ENCODE peak calls at places on chromosomes 12 and 14, in five cellular contexts. H, L, E, Y and M are unnamed samples.

GRCh38 chr14:51507556-51508511 is 143.9 kb upstream of the FRMD6 start:
- DNase-seq in H (peak), L (no peak), E (no peak), Y (no peak), M (no peak)

GRCh38 chr14:104650057-104650980 is 39.1 kb upstream of the INF2 start:
- DNase-seq in H (peak), L (peak), E (peak), Y (peak), M (peak)

GRCh38 chr12:2750185-2750584 is 44.6 kb upstream of the FKBP4 start:
- DNase-seq in H (no peak), L (no peak), E (no peak), Y (no peak), M (no peak)

GRCh38 chr12:6958609-6959375 is 7.6 kb downstream of the PTPN6 start:
- DNase-seq in H (no peak), L (no peak), E (no peak), Y (no peak), M (peak)

GRCh38 chr12:11981174-11981733 is 89.5 kb upstream of the BCL2L14 start:
- DNase-seq in H (no peak), L (no peak), E (no peak), Y (no peak), M (peak)

GRCh38 chr12:116609715-116610114 is 50.5 kb downstream of the MAP1LC3B2 start:
- DNase-seq in H (no peak), L (peak), E (no peak), Y (peak), M (peak)

GRCh38 chr14:44914849-44915248 is 46.9 kb downstream of the KLHL28 start:
- DNase-seq in H (no peak), L (peak), E (no peak), Y (no peak), M (no peak)

GRCh38 chr12:108855284-108856169 is 1.9 kb downstream of the SSH1 start:
- DNase-seq in H (no peak), L (no peak), E (no peak), Y (peak), M (peak)

GRCh38 chr12:52275686-52276085 is 1.2 kb downstream of the KRT86 start:
- DNase-seq in H (no peak), L (no peak), E (no peak), Y (no peak), M (no peak)

GRCh38 chr14:104135904-104136471 is 2.4 kb upstream of the KIF26A start:
- DNase-seq in H (no peak), L (no peak), E (no peak), Y (no peak), M (no peak)

GRCh38 chr12:62466018-62466595 is 519 bp upstream of the MON2 start:
- DNase-seq in H (no peak), L (peak), E (no peak), Y (peak), M (peak)

GRCh38 chr12:111767362-111768158 is 827 bp downstream of the ALDH2 start:
- DNase-seq in H (peak), L (peak), E (no peak), Y (no peak), M (no peak)

GRCh38 chr14:34098045-34098984 is 147.4 kb upstream of the EGLN3 start:
- DNase-seq in H (peak), L (peak), E (no peak), Y (peak), M (peak)

GRCh38 chr14:21025374-21026151 is 702 bp upstream of the NDRG2 start:
- DNase-seq in H (no peak), L (no peak), E (no peak), Y (peak), M (no peak)

GRCh38 chr12:44088647-44089046 is 252.8 kb downstream of the TMEM117 start:
- DNase-seq in H (no peak), L (no peak), E (no peak), Y (no peak), M (no peak)

GRCh38 chr14:66117600-66117999 is 368.6 kb upstream of the CCDC196 start:
- DNase-seq in H (peak), L (peak), E (no peak), Y (no peak), M (no peak)

GRCh38 chr12:53191096-53191884 is 10.6 kb upstream of the CSAD start:
- DNase-seq in H (no peak), L (no peak), E (no peak), Y (no peak), M (no peak)

GRCh38 chr12:78963439-78964222 is 99.1 kb downstream of the SYT1 start:
- DNase-seq in H (no peak), L (no peak), E (no peak), Y (no peak), M (no peak)

GRCh38 chr12:1848146-1848545 is 27.8 kb downstream of the LRTM2 start:
- DNase-seq in H (no peak), L (no peak), E (no peak), Y (no peak), M (no peak)

GRCh38 chr12:4355843-4356327 is 23.6 kb downstream of the FGF23 start:
- DNase-seq in H (peak), L (peak), E (peak), Y (peak), M (peak)

GRCh38 chr12:91620949-91621348 is 438.3 kb upstream of the DCN start:
- DNase-seq in H (no peak), L (no peak), E (no peak), Y (no peak), M (no peak)

GRCh38 chr14:75612157-75612556 is 33.7 kb downstream of the FLVCR2 start:
- DNase-seq in H (no peak), L (no peak), E (no peak), Y (no peak), M (no peak)

GRCh38 chr12:12704593-12705230 is 8.7 kb upstream of the GPR19 start:
- DNase-seq in H (peak), L (peak), E (no peak), Y (peak), M (peak)

GRCh38 chr14:102029956-102030355 is 56.9 kb downstream of the HSP90AA1 start:
- DNase-seq in H (no peak), L (no peak), E (no peak), Y (no peak), M (no peak)

GRCh38 chr14:56143025-56143424 is 24.8 kb downstream of the PELI2 start:
- DNase-seq in H (no peak), L (no peak), E (no peak), Y (no peak), M (no peak)

GRCh38 chr14:68320495-68320894 is 472.4 kb downstream of the ZFP36L1 start:
- DNase-seq in H (no peak), L (no peak), E (no peak), Y (no peak), M (no peak)

GRCh38 chr12:12874014-12874413 is 17.3 kb upstream of the GPRC5A start:
- DNase-seq in H (no peak), L (no peak), E (no peak), Y (no peak), M (peak)

GRCh38 chr12:45244561-45245348 is 28.9 kb downstream of the ANO6 start:
- DNase-seq in H (no peak), L (no peak), E (no peak), Y (no peak), M (peak)

GRCh38 chr12:278046-278445 is 15.4 kb upstream of the SLC6A13 start:
- DNase-seq in H (no peak), L (no peak), E (no peak), Y (no peak), M (no peak)

GRCh38 chr14:79254069-79254775 is 957.1 kb downstream of the DIO2 start:
- DNase-seq in H (no peak), L (no peak), E (no peak), Y (no peak), M (no peak)

GRCh38 chr12:44728566-44728965 is 147.5 kb downstream of the NELL2 start:
- DNase-seq in H (no peak), L (no peak), E (no peak), Y (no peak), M (no peak)

GRCh38 chr14:61252354-61253063 is 28.6 kb downstream of the TMEM30B start:
- DNase-seq in H (peak), L (peak), E (peak), Y (peak), M (peak)

GRCh38 chr14:68377459-68377858 is 415.4 kb downstream of the ZFP36L1 start:
- DNase-seq in H (peak), L (peak), E (no peak), Y (peak), M (peak)

GRCh38 chr12:24463392-24463791 is 485.5 kb downstream of the BCAT1 start:
- DNase-seq in H (no peak), L (no peak), E (no peak), Y (no peak), M (no peak)

GRCh38 chr12:8662592-8662991 is at the start of gene MFAP5:
- DNase-seq in H (no peak), L (no peak), E (no peak), Y (no peak), M (no peak)

GRCh38 chr14:24272442-24272841 is 1.0 kb upstream of the RABGGTA start:
- DNase-seq in H (no peak), L (no peak), E (no peak), Y (no peak), M (no peak)

GRCh38 chr14:97994020-97994531 is 1196.9 kb downstream of the VRK1 start:
- DNase-seq in H (no peak), L (no peak), E (no peak), Y (no peak), M (no peak)

DNA sequence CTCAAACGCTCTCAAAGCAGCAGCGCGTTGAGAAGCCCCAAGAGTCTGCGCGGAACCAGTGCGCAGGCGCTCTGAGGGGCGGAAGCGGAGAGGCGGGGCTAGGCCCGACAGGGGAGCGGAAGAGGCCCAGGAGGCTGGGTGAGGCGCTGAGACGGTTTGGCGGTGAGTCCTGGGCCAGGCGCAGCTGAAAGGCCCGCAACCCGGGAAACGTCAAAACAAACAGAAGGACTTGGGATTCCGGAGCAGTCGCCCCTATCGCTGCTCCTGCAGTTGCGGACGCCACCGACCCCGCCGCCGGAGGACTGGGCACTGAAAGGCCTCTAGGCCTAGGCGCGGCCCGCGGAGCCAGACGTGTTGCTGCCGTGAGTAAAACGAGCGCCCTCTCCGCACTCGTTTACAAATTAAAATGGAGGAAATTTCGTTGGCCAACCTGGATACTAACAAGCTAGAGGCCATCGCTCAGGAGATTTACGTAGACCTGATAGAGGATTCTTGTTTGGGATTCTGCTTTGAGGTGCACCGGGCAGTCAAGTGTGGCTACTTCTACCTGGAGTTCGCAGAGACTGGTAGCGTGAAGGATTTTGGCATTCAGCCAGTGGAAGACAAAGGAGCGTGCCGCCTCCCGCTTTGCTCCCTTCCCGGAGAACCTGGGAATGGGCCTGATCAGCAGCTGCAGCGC is at the start of gene ATXN7L3B:
- DNase-seq in H (peak), L (peak), E (peak), Y (peak), M (peak)
- TF ChIP-seq POLR2A in H (peak), L (peak), E (peak), Y (peak), M (peak)

GRCh38 chr12:67302162-67302561 is 33.0 kb downstream of the CAND1 start:
- DNase-seq in H (no peak), L (no peak), E (no peak), Y (no peak), M (no peak)

GRCh38 chr12:67306712-67307111 is 37.6 kb downstream of the CAND1 start:
- DNase-seq in H (no peak), L (no peak), E (no peak), Y (no peak), M (no peak)

GRCh38 chr12:67299936-67300335 is 30.8 kb downstream of the CAND1 start:
- DNase-seq in H (no peak), L (no peak), E (no peak), Y (no peak), M (no peak)

GRCh38 chr12:67305544-67305943 is 36.4 kb downstream of the CAND1 start:
- DNase-seq in H (no peak), L (no peak), E (no peak), Y (no peak), M (no peak)
- TF ChIP-seq CTCF in H (no peak), L (no peak), E (no peak), Y (no peak), M (no peak)

GRCh38 chr14:69652942-69653680 is 41.7 kb downstream of the SUSD6 start:
- DNase-seq in H (no peak), L (no peak), E (no peak), Y (peak), M (peak)
- TF ChIP-seq MAX in H (no peak), L (no peak), E (no peak), Y (no peak), M (no peak)

GRCh38 chr12:113104953-113105510 is 30.5 kb downstream of the RASAL1 start:
- DNase-seq in H (no peak), L (no peak), E (no peak), Y (no peak), M (no peak)
- TF ChIP-seq POLR2A in H (no peak), L (no peak), E (no peak), Y (no peak), M (no peak)

GRCh38 chr14:90730367-90730766 is 85.9 kb downstream of the TTC7B start:
- DNase-seq in H (no peak), L (no peak), E (no peak), Y (no peak), M (no peak)

GRCh38 chr14:90722590-90722989 is 93.6 kb downstream of the TTC7B start:
- DNase-seq in H (no peak), L (no peak), E (no peak), Y (no peak), M (peak)

GRCh38 chr14:90727082-90727481 is 89.1 kb downstream of the TTC7B start:
- DNase-seq in H (no peak), L (no peak), E (no peak), Y (no peak), M (no peak)

GRCh38 chr14:90728951-90729350 is 87.3 kb downstream of the TTC7B start:
- DNase-seq in H (no peak), L (no peak), E (no peak), Y (no peak), M (no peak)

GRCh38 chr14:90726656-90727055 is 89.6 kb downstream of the TTC7B start:
- DNase-seq in H (no peak), L (peak), E (no peak), Y (no peak), M (no peak)
- TF ChIP-seq CTCF in H (no peak), L (no peak), E (no peak), Y (no peak), M (no peak)

GRCh38 chr12:104742551-104742961 is 215.5 kb downstream of the SLC41A2 start:
- DNase-seq in H (no peak), L (no peak), E (no peak), Y (no peak), M (no peak)
- TF ChIP-seq MAX in H (no peak), L (no peak), E (no peak), Y (no peak), M (no peak)

GRCh38 chr14:105843444-105844046 is 317.2 kb downstream of the TMEM121 start:
- DNase-seq in H (no peak), L (no peak), E (no peak), Y (no peak), M (no peak)

GRCh38 chr14:105846312-105846711 is 319.9 kb downstream of the TMEM121 start:
- DNase-seq in H (no peak), L (no peak), E (no peak), Y (no peak), M (no peak)

GRCh38 chr14:105845725-105846309 is 319.4 kb downstream of the TMEM121 start:
- DNase-seq in H (no peak), L (no peak), E (no peak), Y (no peak), M (no peak)

GRCh38 chr14:105844047-105844630 is 317.8 kb downstream of the TMEM121 start:
- DNase-seq in H (no peak), L (no peak), E (no peak), Y (no peak), M (no peak)

DNA sequence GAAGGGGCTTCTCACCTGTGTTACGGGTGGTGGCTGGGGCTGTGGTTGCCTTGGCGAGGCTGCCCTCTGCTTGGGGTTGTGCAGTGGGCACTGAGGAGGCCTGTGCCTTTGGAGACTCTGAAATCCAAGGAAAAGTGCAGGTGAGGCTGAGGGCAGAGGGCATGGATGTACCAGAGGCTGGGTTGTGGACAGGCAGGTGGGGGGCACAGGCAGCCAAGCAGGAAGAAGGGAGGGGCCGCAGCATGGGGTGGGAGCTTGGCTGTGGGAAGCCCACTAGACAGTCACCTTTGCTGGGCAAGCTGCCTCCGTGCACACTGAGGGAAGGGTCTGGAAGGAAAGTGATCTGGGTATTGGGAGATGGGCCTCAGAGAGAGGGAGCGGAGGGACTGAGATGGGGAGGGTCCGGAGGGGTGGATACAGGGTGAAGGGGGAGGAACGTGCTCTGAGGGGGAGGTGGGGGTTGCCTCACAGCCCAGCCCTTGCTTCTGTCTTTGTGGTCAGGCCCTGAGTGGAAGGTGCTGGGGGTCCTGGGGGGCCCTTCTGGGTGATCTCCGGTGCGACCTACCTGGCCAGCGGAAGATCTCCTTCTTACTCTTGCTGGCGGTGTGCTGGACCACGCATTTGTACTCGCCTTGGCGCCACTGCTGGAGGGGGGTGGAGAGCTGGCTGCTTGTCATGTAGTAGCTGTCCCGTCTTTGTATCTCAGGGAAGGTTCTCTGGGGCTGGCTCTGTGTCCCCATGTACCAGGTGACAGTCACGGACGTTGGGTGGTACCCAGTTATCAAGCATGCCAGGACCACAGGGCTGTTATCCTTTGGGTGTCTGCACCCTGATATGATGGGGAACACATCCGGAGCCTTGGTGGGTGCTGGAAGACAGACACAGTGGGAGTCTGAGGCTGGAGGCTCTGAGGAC is 318.7 kb downstream of the TMEM121 start:
- DNase-seq in H (no peak), L (no peak), E (no peak), Y (no peak), M (no peak)
- TF ChIP-seq POLR2A in H (no peak), L (no peak), E (no peak), Y (no peak), M (no peak)

DNA sequence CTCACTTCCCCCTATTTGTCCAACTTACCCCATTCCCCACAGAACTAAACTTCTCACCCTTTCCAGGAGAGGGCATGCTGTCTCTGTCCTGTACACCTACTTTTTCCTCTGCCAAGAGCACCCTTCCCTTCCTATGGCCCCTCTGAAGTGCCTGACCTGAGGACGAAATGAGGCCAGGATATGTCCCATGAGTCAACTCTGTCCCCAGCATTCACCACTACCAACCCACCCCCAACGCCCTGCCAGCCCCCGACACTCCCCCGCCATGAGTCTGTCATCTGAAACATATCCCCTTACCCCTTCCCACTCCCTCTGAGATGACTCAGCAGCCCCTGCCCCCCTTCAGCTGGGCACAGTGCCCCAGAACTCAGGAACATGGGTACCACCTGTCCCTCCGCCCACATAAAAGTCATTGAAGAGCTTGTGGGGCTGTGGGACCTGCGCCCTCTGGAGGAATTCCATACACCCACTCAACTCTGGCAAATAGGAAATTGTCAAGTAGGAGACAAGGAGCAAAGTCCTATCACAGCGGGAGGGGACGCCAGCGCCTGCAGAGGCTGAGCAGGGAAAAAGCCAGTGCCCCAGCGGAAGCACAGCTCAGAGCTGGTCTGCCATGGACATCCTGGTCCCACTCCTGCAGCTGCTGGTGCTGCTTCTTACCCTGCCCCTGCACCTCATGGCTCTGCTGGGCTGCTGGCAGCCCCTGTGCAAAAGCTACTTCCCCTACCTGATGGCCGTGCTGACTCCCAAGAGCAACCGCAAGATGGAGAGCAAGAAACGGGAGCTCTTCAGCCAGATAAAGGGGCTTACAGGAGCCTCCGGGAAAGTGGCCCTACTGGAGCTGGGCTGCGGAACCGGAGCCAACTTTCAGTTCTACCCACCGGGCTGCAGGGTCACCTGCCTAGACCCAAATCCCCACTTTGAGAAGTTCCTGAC is 26.3 kb downstream of the ITGA7 start:
- DNase-seq in H (peak), L (peak), E (peak), Y (peak), M (peak)
- TF ChIP-seq CTCF in H (peak), L (peak), E (peak), Y (peak), M (peak)

GRCh38 chr12:106764738-106765137 is 9.7 kb upstream of the RIC8B start:
- DNase-seq in H (no peak), L (peak), E (no peak), Y (no peak), M (peak)
- TF ChIP-seq MAX in H (no peak), L (no peak), E (no peak), Y (no peak), M (no peak)